ENCODE peak calls at places on chromosomes 4 and X, in five cellular contexts. One of them, this sample, is unnamed.
A peak's percentile ranks its signal among the peaks of the same experiment; 100 is the strongest.

GRCh38 chr4:38177792-38178665 is 217.8 kb downstream of the PTTG2 start:
- DNase-seq in fibroblast of gingiva: no peak
- DNase-seq in RWPE2: no peak
- DNase-seq in sciatic nerve: peak; percentile 70
- DNase-seq in colonic mucosa: peak; percentile 68
- DNase-seq in this sample: peak; percentile 64

GRCh38 chrX:68261060-68261672 is 172.1 kb downstream of the OPHN1 start:
- DNase-seq in fibroblast of gingiva: peak; percentile 3
- DNase-seq in RWPE2: no peak
- DNase-seq in sciatic nerve: peak; percentile 59
- DNase-seq in colonic mucosa: no peak
- DNase-seq in this sample: no peak

GRCh38 chrX:47380268-47380667 is 9.9 kb downstream of the ZNF157 start:
- DNase-seq in fibroblast of gingiva: no peak
- DNase-seq in RWPE2: no peak
- DNase-seq in sciatic nerve: no peak
- DNase-seq in colonic mucosa: peak; percentile 29
- DNase-seq in this sample: peak; percentile 38

GRCh38 chrX:87409113-87409841 is 108.3 kb upstream of the KLHL4 start:
- DNase-seq in fibroblast of gingiva: no peak
- DNase-seq in RWPE2: peak; percentile 59
- DNase-seq in sciatic nerve: no peak
- DNase-seq in colonic mucosa: peak; percentile 18
- DNase-seq in this sample: no peak

GRCh38 chr4:95180531-95181315 is 368.1 kb downstream of the UNC5C start:
- DNase-seq in fibroblast of gingiva: no peak
- DNase-seq in RWPE2: no peak
- DNase-seq in sciatic nerve: no peak
- DNase-seq in colonic mucosa: no peak
- DNase-seq in this sample: no peak

GRCh38 chrX:152020895-152021294 is 46.4 kb upstream of the GABRE start:
- DNase-seq in fibroblast of gingiva: no peak
- DNase-seq in RWPE2: no peak
- DNase-seq in sciatic nerve: no peak
- DNase-seq in colonic mucosa: no peak
- DNase-seq in this sample: no peak

GRCh38 chr4:40379248-40379647 is 44.1 kb downstream of the CHRNA9 start:
- DNase-seq in fibroblast of gingiva: no peak
- DNase-seq in RWPE2: no peak
- DNase-seq in sciatic nerve: no peak
- DNase-seq in colonic mucosa: no peak
- DNase-seq in this sample: no peak

GRCh38 chr4:2798399-2799301 is 5.8 kb downstream of the SH3BP2 start:
- DNase-seq in fibroblast of gingiva: no peak
- DNase-seq in RWPE2: peak; percentile 79
- DNase-seq in sciatic nerve: peak; percentile 80
- DNase-seq in colonic mucosa: peak; percentile 85
- DNase-seq in this sample: no peak

GRCh38 chrX:131830400-131831184 is 192.5 kb upstream of the STK26 start:
- DNase-seq in fibroblast of gingiva: peak; percentile 1
- DNase-seq in RWPE2: no peak
- DNase-seq in sciatic nerve: peak; percentile 86
- DNase-seq in colonic mucosa: peak; percentile 83
- DNase-seq in this sample: no peak

GRCh38 chr4:126661194-126661593 is 971.6 kb upstream of the INTU start:
- DNase-seq in fibroblast of gingiva: peak; percentile 12
- DNase-seq in RWPE2: no peak
- DNase-seq in sciatic nerve: no peak
- DNase-seq in colonic mucosa: no peak
- DNase-seq in this sample: no peak

GRCh38 chr4:52659016-52659721 is at the start of gene USP46:
- DNase-seq in fibroblast of gingiva: peak; percentile 80
- DNase-seq in RWPE2: peak; percentile 64
- DNase-seq in sciatic nerve: peak; percentile 86
- DNase-seq in colonic mucosa: peak; percentile 74
- DNase-seq in this sample: peak; percentile 67

GRCh38 chrX:19152762-19153161 is 30.5 kb upstream of the ADGRG2 start:
- DNase-seq in fibroblast of gingiva: no peak
- DNase-seq in RWPE2: no peak
- DNase-seq in sciatic nerve: no peak
- DNase-seq in colonic mucosa: no peak
- DNase-seq in this sample: no peak